ENCODE peak calls at places on chromosomes 13 and 19, in seven cellular contexts. A is AG09309, Y is epithelial cell of esophagus, F is lower lobe of right lung, E is thoracic aorta, M is cardiac muscle cell, P is fibroblast of lung. S is an unnamed sample.

GRCh38 chr19:18895038-18895827 is 725 bp downstream of the CERS1 start:
- DNase-seq in A (no peak), Y (peak), F (no peak), E (no peak), M (peak), P (peak), S (no peak)

GRCh38 chr19:55141696-55142095 is 7.3 kb downstream of the TNNT1 start:
- DNase-seq in A (no peak), Y (no peak), F (no peak), E (no peak), M (no peak), P (no peak), S (no peak)

GRCh38 chr19:55550321-55550650 is 4.9 kb upstream of the SBK3 start:
- DNase-seq in A (no peak), Y (no peak), F (no peak), E (no peak), M (no peak), P (peak), S (no peak)

GRCh38 chr19:13056052-13056660 is 46.5 kb downstream of the LYL1 start:
- DNase-seq in A (no peak), Y (peak), F (peak), E (no peak), M (peak), P (peak), S (peak)

GRCh38 chr19:15443838-15444237 is 5.9 kb downstream of the WIZ start:
- DNase-seq in A (no peak), Y (no peak), F (no peak), E (peak), M (no peak), P (no peak), S (no peak)

GRCh38 chr19:3028305-3029069 is 593 bp downstream of the TLE2 start:
- DNase-seq in A (no peak), Y (no peak), F (no peak), E (no peak), M (no peak), P (no peak), S (no peak)

GRCh38 chr19:33868821-33869412 is 72.2 kb downstream of the KCTD15 start:
- DNase-seq in A (peak), Y (peak), F (no peak), E (no peak), M (peak), P (peak), S (no peak)

GRCh38 chr19:48632692-48633147 is 4.5 kb downstream of the DBP start:
- DNase-seq in A (no peak), Y (peak), F (no peak), E (no peak), M (no peak), P (peak), S (no peak)

GRCh38 chr13:114136576-114136975 is 4.2 kb upstream of the RASA3 start:
- DNase-seq in A (no peak), Y (no peak), F (no peak), E (no peak), M (no peak), P (no peak), S (peak)

GRCh38 chr13:45511310-45512147 is 46.8 kb downstream of the COG3 start:
- DNase-seq in A (no peak), Y (peak), F (no peak), E (no peak), M (peak), P (peak), S (no peak)

GRCh38 chr13:27120811-27121210 is 50.8 kb downstream of the USP12 start:
- DNase-seq in A (no peak), Y (no peak), F (no peak), E (no peak), M (peak), P (peak), S (no peak)

GRCh38 chr13:111317571-111318360 is 2.7 kb upstream of the TEX29 start:
- DNase-seq in A (no peak), Y (no peak), F (no peak), E (no peak), M (no peak), P (no peak), S (no peak)

GRCh38 chr13:76885203-76886004 is 801 bp downstream of the KCTD12 start:
- DNase-seq in A (no peak), Y (peak), F (peak), E (no peak), M (peak), P (peak), S (peak)

GRCh38 chr13:111210488-111210887 is 95.4 kb downstream of the ARHGEF7 start:
- DNase-seq in A (peak), Y (peak), F (peak), E (no peak), M (peak), P (peak), S (peak)

GRCh38 chr13:50686547-50686946 is 156.9 kb downstream of the DLEU7 start:
- DNase-seq in A (no peak), Y (no peak), F (no peak), E (no peak), M (no peak), P (no peak), S (no peak)

GRCh38 chr19:10586396-10586795 is 716 bp downstream of the AP1M2 start:
- DNase-seq in A (no peak), Y (no peak), F (no peak), E (no peak), M (no peak), P (no peak), S (no peak)

GRCh38 chr19:49133621-49134454 is 14.5 kb downstream of the PPFIA3 start:
- DNase-seq in A (no peak), Y (peak), F (peak), E (no peak), M (peak), P (peak), S (peak)

GRCh38 chr13:50957620-50958019 is 48.0 kb downstream of the RNASEH2B start:
- DNase-seq in A (no peak), Y (no peak), F (no peak), E (no peak), M (no peak), P (no peak), S (no peak)

GRCh38 chr13:109012115-109012514 is 382.7 kb downstream of the MYO16 start:
- DNase-seq in A (no peak), Y (no peak), F (no peak), E (no peak), M (no peak), P (no peak), S (no peak)

GRCh38 chr13:113951246-113951999 is 22.5 kb downstream of the C13orf46 start:
- DNase-seq in A (no peak), Y (peak), F (peak), E (peak), M (peak), P (peak), S (peak)

GRCh38 chr13:27147530-27148170 is 24.0 kb downstream of the USP12 start:
- DNase-seq in A (no peak), Y (no peak), F (no peak), E (no peak), M (no peak), P (peak), S (no peak)

GRCh38 chr19:41353466-41354342 is at the start of gene TGFB1:
- DNase-seq in A (peak), Y (peak), F (peak), E (peak), M (peak), P (peak), S (peak)

GRCh38 chr19:48874309-48875135 is 2.3 kb downstream of the PPP1R15A start:
- DNase-seq in A (no peak), Y (peak), F (no peak), E (no peak), M (peak), P (peak), S (no peak)

GRCh38 chr13:25253702-25254101 is 33.6 kb downstream of the MTMR6 start:
- DNase-seq in A (no peak), Y (peak), F (no peak), E (no peak), M (no peak), P (peak), S (no peak)

GRCh38 chr19:52957591-52957990 is 5.1 kb downstream of the ZNF816 start:
- DNase-seq in A (no peak), Y (peak), F (no peak), E (no peak), M (no peak), P (no peak), S (no peak)

GRCh38 chr13:98478134-98479129 is 98.5 kb downstream of the STK24 start:
- DNase-seq in A (no peak), Y (no peak), F (no peak), E (no peak), M (peak), P (peak), S (no peak)

GRCh38 chr19:48344892-48345291 is 18.8 kb downstream of the TMEM143 start:
- DNase-seq in A (no peak), Y (no peak), F (no peak), E (no peak), M (no peak), P (no peak), S (no peak)

GRCh38 chr19:28303502-28303901 is 909.4 kb downstream of the UQCRFS1 start:
- DNase-seq in A (no peak), Y (no peak), F (no peak), E (no peak), M (no peak), P (no peak), S (no peak)

GRCh38 chr19:38852231-38853044 is 2.7 kb upstream of the HNRNPL start:
- DNase-seq in A (no peak), Y (peak), F (peak), E (peak), M (peak), P (peak), S (peak)

GRCh38 chr19:17385878-17386611 is 8.0 kb downstream of the CCDC194 start:
- DNase-seq in A (no peak), Y (peak), F (peak), E (no peak), M (peak), P (peak), S (peak)

GRCh38 chr13:35471466-35472307 is 4.8 kb downstream of the MAB21L1 start:
- DNase-seq in A (no peak), Y (no peak), F (no peak), E (no peak), M (peak), P (no peak), S (no peak)

GRCh38 chr13:25961294-25961693 is 90.5 kb downstream of the SHISA2 start:
- DNase-seq in A (no peak), Y (no peak), F (no peak), E (no peak), M (no peak), P (no peak), S (no peak)

GRCh38 chr13:106685142-106685541 is 117.2 kb upstream of the ARGLU1 start:
- DNase-seq in A (no peak), Y (no peak), F (no peak), E (no peak), M (no peak), P (no peak), S (no peak)

GRCh38 chr19:9917322-9917721 is 19.0 kb downstream of the OLFM2 start:
- DNase-seq in A (no peak), Y (peak), F (no peak), E (no peak), M (peak), P (peak), S (no peak)

DNA sequence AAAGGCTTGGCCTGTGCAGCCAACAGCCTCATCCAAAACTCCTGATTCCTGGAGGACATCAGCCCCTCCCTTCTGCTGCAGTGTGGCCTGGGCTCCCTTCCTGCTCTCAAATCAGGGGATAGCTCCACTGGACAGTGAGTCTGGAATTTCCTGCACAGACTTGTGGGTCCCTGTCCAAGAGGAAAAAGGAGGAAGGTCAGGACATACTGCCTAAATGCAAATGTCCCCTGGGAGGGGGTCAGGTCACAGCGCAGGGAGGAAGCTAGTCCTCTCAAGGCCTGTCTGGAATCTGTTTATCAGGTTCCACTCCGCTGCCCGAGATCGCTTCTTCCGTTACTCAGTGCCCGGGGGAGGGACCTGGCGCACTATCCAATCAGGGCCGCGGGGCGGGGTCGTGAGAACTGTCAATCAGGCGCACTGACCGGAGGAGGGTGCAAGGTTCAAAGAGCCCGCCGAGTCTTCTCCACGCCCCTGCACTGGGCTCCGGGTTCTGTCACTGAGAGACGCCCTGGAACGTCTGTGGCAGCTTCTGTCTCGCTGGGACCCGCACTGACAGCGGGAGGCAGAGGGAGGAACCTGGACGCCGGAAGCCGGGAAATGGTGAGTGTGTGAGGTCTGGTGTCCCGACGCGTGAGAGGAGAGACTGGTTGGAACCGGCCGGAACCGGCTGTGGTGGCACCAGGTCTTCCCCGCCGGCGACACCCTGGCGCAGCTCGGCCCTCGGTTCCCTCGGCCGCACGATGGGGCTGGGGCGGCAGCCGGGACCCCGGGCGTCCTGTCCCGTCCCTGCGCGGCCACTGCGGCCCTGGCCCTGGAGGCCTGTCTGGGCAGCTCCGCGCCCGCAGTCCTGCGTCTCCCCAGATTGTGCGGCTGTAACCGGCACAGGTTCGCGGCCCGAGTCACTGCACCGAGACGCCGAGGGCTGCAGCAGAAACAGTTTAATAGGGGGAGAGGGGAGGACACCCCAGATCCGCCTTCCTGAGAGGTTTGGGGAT is at the start of gene ZNF441:
- DNase-seq in A (peak), Y (peak), F (peak), E (peak), M (peak), P (peak), S (peak)
- TF ChIP-seq CTCF in A (no peak), Y (no peak), F (no peak), E (no peak), M (no peak), P (no peak), S (no peak)

GRCh38 chr19:36331353-36332228 is 47.4 kb downstream of the ZFP14 start:
- DNase-seq in A (peak), Y (peak), F (peak), E (peak), M (peak), P (peak), S (peak)
- H3K4me3 ChIP-seq in A (peak), Y (peak), F (peak), E (peak), M (peak), P (peak), S (peak)

GRCh38 chr19:45494261-45494916 is 2.5 kb downstream of the RTN2 start:
- DNase-seq in A (no peak), Y (no peak), F (no peak), E (no peak), M (no peak), P (no peak), S (no peak)
- TF ChIP-seq CTCF in A (no peak), Y (no peak), F (no peak), E (no peak), M (no peak), P (no peak), S (no peak)

GRCh38 chr13:48489003-48489402 is 43.9 kb downstream of the RCBTB2 start:
- DNase-seq in A (no peak), Y (no peak), F (no peak), E (no peak), M (no peak), P (no peak), S (no peak)
- H3K4me3 ChIP-seq in A (no peak), Y (no peak), F (no peak), E (no peak), M (no peak), P (no peak), S (no peak)

DNA sequence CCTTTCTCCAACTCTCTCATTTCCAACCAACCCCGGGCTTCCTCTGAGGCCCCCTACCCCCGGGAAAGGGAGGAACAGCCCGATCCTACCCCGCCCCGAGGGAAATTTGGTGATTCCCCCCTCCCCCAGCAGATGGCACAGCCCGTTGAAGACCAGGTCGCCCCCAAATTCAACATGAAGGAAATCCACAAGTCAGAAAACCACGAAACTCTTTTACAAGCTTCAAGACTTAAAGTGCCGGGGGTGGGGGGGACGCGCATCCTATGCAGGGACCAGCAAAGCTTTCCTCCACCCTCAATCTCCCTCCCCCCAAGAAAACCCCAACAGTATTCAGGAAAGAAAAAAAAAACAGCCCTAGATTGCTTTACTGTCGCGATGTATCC is 1.8 kb downstream of the TCF3 start:
- DNase-seq in A (no peak), Y (no peak), F (no peak), E (no peak), M (peak), P (peak), S (no peak)
- TF ChIP-seq CTCF in A (no peak), Y (no peak), F (no peak), E (no peak), M (no peak), P (no peak), S (no peak)

S was measured in upper lobe of right lung.